ENCODE peak calls at places on chromosomes 12 and 14, in seven cellular contexts. F is H1, Z is B cell, S is nephron progenitor cell, X is OCI-LY7, R is fibroblast of the aortic adventitia, L is lower leg skin. T is an unnamed sample.

GRCh38 chr14:105180598-105181528 is at the start of gene NUDT14:
- DNase-seq in X (peak), F (peak), S (peak), R (peak), Z (peak), L (peak), T (peak)

GRCh38 chr12:107458163-107458562 is 227.4 kb upstream of the PWP1 start:
- DNase-seq in S (no peak), L (no peak), R (peak), Z (no peak), X (no peak), F (no peak), T (no peak)

GRCh38 chr12:128043317-128043716 is 223.7 kb upstream of the TMEM132C start:
- DNase-seq in Z (no peak), F (no peak), L (no peak), S (no peak), X (no peak), R (no peak), T (no peak)

GRCh38 chr14:39812532-39813320 is 380.5 kb upstream of the FBXO33 start:
- DNase-seq in L (no peak), R (no peak), S (no peak), Z (no peak), F (no peak), X (no peak), T (no peak)

GRCh38 chr12:51970904-51971646 is 19.6 kb downstream of the ACVR1B start:
- DNase-seq in L (no peak), F (peak), X (peak), Z (peak), R (peak), S (peak), T (peak)

GRCh38 chr14:60253649-60254048 is 4.6 kb downstream of the PPM1A start:
- DNase-seq in Z (no peak), R (no peak), X (no peak), S (no peak), F (no peak), L (no peak), T (no peak)

GRCh38 chr14:55366271-55366670 is 45.4 kb downstream of the ATG14 start:
- DNase-seq in X (no peak), S (no peak), R (peak), F (no peak), L (no peak), Z (no peak), T (no peak)

GRCh38 chr14:32509632-32510187 is 180.6 kb downstream of the AKAP6 start:
- DNase-seq in Z (no peak), S (no peak), R (peak), F (no peak), X (no peak), L (peak), T (no peak)

GRCh38 chr12:57850924-57851323 is 4.4 kb upstream of the CTDSP2 start:
- DNase-seq in S (peak), F (no peak), Z (peak), X (peak), L (no peak), R (no peak), T (no peak)

GRCh38 chr12:125406131-125406530 is 340.9 kb downstream of the AACS start:
- DNase-seq in F (no peak), Z (no peak), R (no peak), L (no peak), X (peak), S (no peak), T (no peak)

GRCh38 chr14:103281496-103282231 is 52.4 kb upstream of the EIF5 start:
- DNase-seq in Z (no peak), S (peak), F (no peak), R (peak), L (no peak), X (no peak), T (no peak)

GRCh38 chr12:93174473-93174872 is 203.3 kb upstream of the NUDT4 start:
- DNase-seq in R (no peak), Z (no peak), X (no peak), L (no peak), F (no peak), S (no peak), T (no peak)

GRCh38 chr12:109656681-109657262 is 56.9 kb upstream of the FAM222A start:
- DNase-seq in F (no peak), S (no peak), R (no peak), Z (no peak), X (no peak), L (no peak), T (no peak)

GRCh38 chr14:60093606-60094005 is 1.9 kb downstream of the PCNX4 start:
- DNase-seq in R (peak), X (no peak), S (no peak), F (no peak), L (no peak), Z (no peak), T (no peak)

GRCh38 chr12:91852646-91853045 is 293.0 kb downstream of the BTG1 start:
- DNase-seq in F (no peak), L (no peak), Z (no peak), S (no peak), R (no peak), X (no peak), T (no peak)

GRCh38 chr14:50357753-50358380 is 38.8 kb downstream of the CDKL1 start:
- DNase-seq in F (peak), L (no peak), S (peak), X (no peak), R (no peak), Z (no peak), T (no peak)

GRCh38 chr12:120470150-120470817 is 736 bp upstream of the SRSF9 start:
- DNase-seq in R (peak), Z (no peak), L (no peak), X (peak), S (peak), F (no peak), T (no peak)

GRCh38 chr12:120467439-120467838 is 2.1 kb downstream of the SRSF9 start:
- DNase-seq in F (no peak), R (no peak), X (no peak), Z (no peak), L (no peak), S (no peak), T (no peak)

GRCh38 chr12:120468271-120468845 is 1.2 kb downstream of the SRSF9 start:
- DNase-seq in R (peak), L (peak), X (peak), Z (no peak), S (peak), F (peak), T (peak)

GRCh38 chr12:120469450-120470149 is at the start of gene SRSF9:
- DNase-seq in F (peak), X (peak), Z (peak), S (peak), R (peak), L (peak), T (peak)

DNA sequence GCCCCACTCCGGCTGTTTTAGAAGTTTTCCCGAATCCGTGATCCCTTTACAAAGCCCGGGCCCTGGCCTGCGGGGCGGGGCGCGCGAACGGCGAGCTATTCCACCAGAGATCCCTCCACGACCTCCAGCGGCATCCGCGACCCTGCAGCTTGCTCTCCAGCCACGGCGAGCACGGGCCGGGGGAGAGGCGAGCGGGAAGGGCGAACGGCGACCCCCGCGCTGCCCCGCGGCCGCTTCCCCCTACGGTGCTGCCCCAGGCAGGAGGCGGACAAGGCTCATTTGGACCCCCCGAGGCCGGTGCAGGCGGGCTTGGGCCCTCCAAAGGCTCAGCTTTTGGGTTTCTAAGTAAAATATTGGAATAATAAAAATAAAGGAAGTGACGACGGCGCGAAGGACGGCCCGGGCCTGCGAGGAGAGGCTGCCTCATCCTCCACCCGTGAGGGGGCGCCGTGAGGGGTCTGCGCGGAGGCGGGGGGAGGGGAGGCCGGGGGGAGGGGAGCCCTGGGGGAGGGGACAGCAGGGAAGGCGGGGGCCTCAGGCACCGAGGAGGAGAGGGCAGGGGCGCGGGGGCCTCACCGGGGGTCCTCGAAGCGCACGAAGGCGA is 600 bp downstream of the SRSF9 start:
- DNase-seq in R (no peak), Z (peak), F (no peak), S (peak), L (peak), X (no peak), T (peak)
- TF ChIP-seq CTCF in R (no peak), Z (no peak), F (no peak), S (no peak), L (no peak), X (peak), T (no peak)

GRCh38 chr14:30331030-30331429 is 227.9 kb upstream of the G2E3 start:
- DNase-seq in R (no peak), F (no peak), Z (no peak), X (no peak), L (no peak), S (no peak), T (no peak)

GRCh38 chr14:30332374-30332773 is 226.6 kb upstream of the G2E3 start:
- DNase-seq in Z (no peak), F (no peak), L (no peak), S (no peak), X (no peak), R (no peak), T (no peak)

GRCh38 chr14:30333934-30334333 is 225.0 kb upstream of the G2E3 start:
- DNase-seq in S (no peak), F (no peak), X (no peak), Z (no peak), L (no peak), R (peak), T (no peak)

GRCh38 chr14:30330452-30330851 is 228.5 kb upstream of the G2E3 start:
- DNase-seq in Z (no peak), R (no peak), L (no peak), S (no peak), F (no peak), X (peak), T (no peak)
- TF ChIP-seq CTCF in Z (peak), R (peak), L (no peak), S (peak), F (peak), X (peak), T (no peak)

DNA sequence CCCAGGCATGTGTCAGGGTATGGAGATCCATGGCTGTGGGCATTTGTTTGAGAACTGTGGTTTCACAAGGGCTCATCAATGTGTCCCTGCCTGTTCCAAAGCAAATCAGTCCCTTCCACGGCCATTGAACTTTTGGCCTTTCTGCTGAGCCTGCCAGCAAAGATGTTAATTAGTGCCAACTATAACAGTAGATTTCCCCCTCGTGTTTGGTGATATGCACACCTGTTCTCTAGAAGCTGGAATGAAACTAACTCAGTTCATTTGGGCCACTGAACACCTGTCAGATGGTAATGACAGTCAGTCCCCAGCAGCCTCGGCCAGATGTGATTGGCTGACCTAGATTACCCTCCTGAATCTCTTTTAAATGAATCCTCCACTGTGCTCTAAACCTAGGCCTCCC is 43.2 kb downstream of the IRAK3 start:
- DNase-seq in F (no peak), X (peak), S (no peak), L (no peak), R (no peak), Z (no peak), T (peak)
- TF ChIP-seq CTCF in F (no peak), X (no peak), S (no peak), L (no peak), R (no peak), Z (no peak), T (no peak)

GRCh38 chr14:23938823-23939222 is 14.7 kb upstream of the DHRS4 start:
- DNase-seq in S (no peak), R (no peak), L (no peak), F (no peak), X (no peak), Z (no peak), T (no peak)
- TF ChIP-seq CTCF in S (no peak), R (no peak), L (no peak), F (no peak), X (no peak), Z (no peak), T (no peak)

GRCh38 chr14:24299255-24300191 is at the start of the genes DHRS1 and NOP9:
- DNase-seq in F (peak), R (peak), L (peak), Z (peak), S (peak), X (peak), T (peak)

GRCh38 chr14:24293525-24293924 is 6.1 kb downstream of the DHRS1 start:
- DNase-seq in X (no peak), S (no peak), F (no peak), Z (no peak), R (no peak), L (no peak), T (no peak)

GRCh38 chr14:24298892-24299254 is 707 bp downstream of the DHRS1 start:
- DNase-seq in Z (no peak), F (no peak), L (no peak), X (no peak), S (no peak), R (peak), T (no peak)

GRCh38 chr14:24297190-24297964 is 2.2 kb downstream of the DHRS1 start:
- DNase-seq in X (peak), R (peak), S (no peak), L (no peak), Z (no peak), F (no peak), T (no peak)

GRCh38 chr14:24296341-24297157 is 3.0 kb downstream of the DHRS1 start:
- DNase-seq in S (peak), L (no peak), X (peak), F (peak), R (peak), Z (peak), T (peak)
- TF ChIP-seq CTCF in S (peak), L (no peak), X (peak), F (peak), R (peak), Z (peak), T (peak)

GRCh38 chr14:100709252-100709955 is 17.3 kb upstream of the DLK1 start:
- DNase-seq in F (no peak), X (no peak), Z (peak), R (peak), L (no peak), S (peak), T (peak)
- TF ChIP-seq CTCF in F (peak), X (no peak), Z (peak), R (peak), L (no peak), S (no peak), T (no peak)

GRCh38 chr12:26465419-26466097 is 270.2 kb downstream of the SSPN start:
- DNase-seq in F (no peak), S (no peak), R (peak), X (no peak), L (no peak), Z (no peak), T (no peak)
- TF ChIP-seq CTCF in F (no peak), S (no peak), R (peak), X (no peak), L (no peak), Z (no peak), T (no peak)

DNA sequence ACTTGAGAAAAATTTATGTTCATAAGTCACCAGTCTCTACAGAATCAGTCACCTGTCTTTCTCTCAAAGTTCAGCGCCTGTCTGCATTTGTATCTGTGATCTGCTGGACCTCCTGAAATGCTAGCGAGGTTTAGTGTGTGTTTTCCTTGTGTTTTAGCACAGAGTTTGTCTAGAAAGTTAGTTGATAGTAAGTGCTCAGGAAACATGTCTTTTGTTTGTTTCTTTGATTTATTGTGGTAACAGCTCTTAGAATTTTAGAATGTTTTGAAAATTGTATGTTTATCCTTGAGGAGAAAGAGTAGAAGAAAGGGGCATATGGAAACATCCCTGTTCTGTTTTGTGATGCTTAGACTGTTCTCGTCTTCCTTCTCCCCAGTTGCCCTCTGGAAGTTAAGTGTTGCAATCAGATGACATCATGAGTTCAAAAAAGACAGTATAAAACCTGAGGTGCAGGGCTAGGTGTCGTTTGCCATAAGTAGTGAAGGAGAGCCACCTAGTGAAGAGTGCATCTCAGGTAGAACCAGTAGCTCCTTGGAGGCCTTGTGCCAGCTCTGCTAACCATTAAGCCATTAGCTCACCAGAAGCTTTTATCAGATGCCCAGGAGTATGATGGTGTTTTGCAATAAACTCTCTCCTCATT is 44.8 kb downstream of the FBXW8 start:
- DNase-seq in L (no peak), X (peak), S (no peak), F (no peak), R (peak), Z (no peak), T (no peak)
- TF ChIP-seq CTCF in L (no peak), X (peak), S (no peak), F (peak), R (no peak), Z (no peak), T (no peak)

GRCh38 chr12:16189849-16190248 is 87.6 kb downstream of the SLC15A5 start:
- DNase-seq in S (no peak), F (no peak), R (peak), L (no peak), Z (no peak), X (peak), T (no peak)
- TF ChIP-seq CTCF in S (peak), F (no peak), R (peak), L (no peak), Z (no peak), X (peak), T (no peak)

GRCh38 chr14:23097786-23098185 is 2.5 kb downstream of the C14orf119 start:
- DNase-seq in S (no peak), Z (no peak), R (no peak), F (no peak), X (no peak), L (no peak), T (no peak)
- TF ChIP-seq CTCF in S (no peak), Z (no peak), R (no peak), F (no peak), X (no peak), L (no peak), T (no peak)